ENCODE peak calls at places on chromosomes 5 and 9, in seven cellular contexts. A, X, V, K, N, W and H are unnamed samples.

GRCh38 chr9:135504262-135505229 is 4.1 kb downstream of the MRPS2 start:
- DNase-seq in A (peak; percentile 42), X (peak; percentile 52), V (peak; percentile 76), K (peak; percentile 66), N (no peak), W (peak; percentile 45), H (no peak)

GRCh38 chr9:75866273-75866871 is 24.1 kb upstream of the PCSK5 start:
- DNase-seq in A (peak; percentile 62), X (no peak), V (no peak), K (no peak), N (no peak), W (peak; percentile 63), H (no peak)

GRCh38 chr9:95584176-95584575 is 67.4 kb upstream of the PTCH1 start:
- DNase-seq in A (no peak), X (no peak), V (no peak), K (no peak), N (no peak), W (no peak), H (no peak)

GRCh38 chr9:115466784-115467183 is 348.8 kb upstream of the TNC start:
- DNase-seq in A (no peak), X (no peak), V (no peak), K (no peak), N (no peak), W (no peak), H (no peak)

GRCh38 chr9:87327567-87328125 is 170.0 kb upstream of the DAPK1 start:
- DNase-seq in A (peak; percentile 23), X (no peak), V (no peak), K (no peak), N (peak; percentile 40), W (no peak), H (peak; percentile 20)

GRCh38 chr9:131623655-131624330 is 78.5 kb downstream of the PRRT1B start:
- DNase-seq in A (no peak), X (no peak), V (no peak), K (no peak), N (no peak), W (no peak), H (no peak)

GRCh38 chr5:1199649-1200494 is 1.5 kb upstream of the SLC6A19 start:
- DNase-seq in A (no peak), X (no peak), V (no peak), K (peak; percentile 54), N (no peak), W (peak; percentile 38), H (no peak)

GRCh38 chr5:59709346-59709821 is 184.1 kb downstream of the PDE4D start:
- DNase-seq in A (no peak), X (no peak), V (no peak), K (no peak), N (no peak), W (no peak), H (no peak)

GRCh38 chr5:997001-997474 is 11.6 kb upstream of the NKD2 start:
- DNase-seq in A (no peak), X (peak; percentile 24), V (peak; percentile 58), K (peak; percentile 47), N (no peak), W (no peak), H (no peak)

GRCh38 chr5:2660305-2660704 is 91.2 kb downstream of the IRX2 start:
- DNase-seq in A (no peak), X (no peak), V (no peak), K (no peak), N (no peak), W (no peak), H (no peak)

GRCh38 chr5:462051-462481 is 19.1 kb downstream of the EXOC3 start:
- DNase-seq in A (no peak), X (no peak), V (peak; percentile 46), K (peak; percentile 51), N (no peak), W (no peak), H (no peak)

GRCh38 chr5:88203977-88204735 is 64.5 kb downstream of the TMEM161B start:
- DNase-seq in A (no peak), X (no peak), V (no peak), K (no peak), N (no peak), W (peak; percentile 47), H (no peak)

GRCh38 chr9:126724226-126724625 is 80.6 kb upstream of the ZBTB43 start:
- DNase-seq in A (peak; percentile 11), X (no peak), V (no peak), K (no peak), N (no peak), W (no peak), H (no peak)

GRCh38 chr9:33924978-33925797 is 108.2 kb downstream of the UBE2R2 start:
- DNase-seq in A (peak; percentile 57), X (peak; percentile 51), V (no peak), K (no peak), N (no peak), W (peak; percentile 58), H (no peak)

GRCh38 chr9:15423328-15423985 is 781 bp downstream of the SNAPC3 start:
- DNase-seq in A (peak; percentile 27), X (no peak), V (no peak), K (no peak), N (no peak), W (no peak), H (no peak)

GRCh38 chr9:978117-978830 is 1.8 kb downstream of the DMRT3 start:
- DNase-seq in A (no peak), X (no peak), V (no peak), K (no peak), N (no peak), W (no peak), H (no peak)

GRCh38 chr9:976258-976804 is at the start of gene DMRT3:
- DNase-seq in A (no peak), X (no peak), V (no peak), K (no peak), N (no peak), W (peak; percentile 59), H (no peak)

GRCh38 chr9:975740-976257 is 656 bp upstream of the DMRT3 start:
- DNase-seq in A (no peak), X (no peak), V (no peak), K (no peak), N (no peak), W (no peak), H (no peak)

GRCh38 chr9:977361-978116 is 1.1 kb downstream of the DMRT3 start:
- DNase-seq in A (no peak), X (no peak), V (no peak), K (no peak), N (no peak), W (no peak), H (no peak)

DNA sequence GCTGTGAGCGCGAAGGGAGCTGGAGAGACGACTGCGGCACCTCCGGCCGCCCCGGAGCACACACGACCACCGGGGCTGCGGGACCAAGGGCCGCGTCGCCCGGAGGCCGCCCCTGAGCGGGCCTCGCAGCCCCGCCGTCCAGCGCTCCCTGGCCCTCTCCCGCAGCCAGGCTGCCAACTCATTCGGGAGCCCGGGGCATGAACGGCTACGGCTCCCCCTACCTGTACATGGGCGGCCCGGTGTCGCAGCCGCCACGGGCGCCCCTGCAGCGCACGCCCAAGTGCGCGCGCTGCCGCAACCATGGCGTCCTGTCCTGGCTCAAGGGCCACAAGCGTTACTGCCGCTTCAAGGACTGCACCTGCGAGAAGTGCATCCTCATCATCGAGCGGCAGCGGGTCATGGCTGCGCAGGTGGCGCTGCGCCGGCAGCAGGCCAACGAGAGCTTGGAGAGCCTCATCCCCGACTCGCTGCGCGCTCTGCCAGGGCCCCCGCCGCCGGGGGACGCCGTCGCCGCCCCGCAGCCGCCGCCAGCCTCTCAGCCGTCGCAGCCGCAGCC is 428 bp downstream of the DMRT3 start:
- DNase-seq in A (peak; percentile 11), X (no peak), V (no peak), K (no peak), N (no peak), W (no peak), H (no peak)
- H3K27ac ChIP-seq in A (no peak overlapping the region), X (no peak overlapping the region), V (no peak overlapping the region), K (no peak overlapping the region), N (no peak overlapping the region), W (no peak overlapping the region), H (no peak overlapping the region)

DNA sequence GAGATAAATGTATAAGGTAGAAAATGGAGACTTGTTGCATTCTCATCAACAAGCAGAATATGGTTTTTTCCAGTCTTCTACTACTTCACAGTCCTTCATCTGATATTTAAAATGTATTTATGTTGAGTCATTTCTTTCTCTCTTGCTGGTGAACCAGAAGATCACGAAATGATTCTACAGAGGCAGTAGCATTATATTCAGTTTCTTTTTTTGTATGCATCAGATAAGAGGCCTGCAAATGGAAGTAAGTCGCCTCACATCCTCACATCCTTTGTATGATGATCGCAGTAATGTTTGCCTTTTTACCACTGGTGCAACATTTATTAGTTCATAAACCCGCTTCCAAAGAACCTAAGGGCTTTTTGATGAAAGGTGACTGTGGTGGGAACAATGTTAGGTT is 22.1 kb upstream of the IL13 start:
- DNase-seq in A (no peak), X (no peak), V (no peak), K (no peak), N (no peak), W (no peak), H (no peak)
- H3K27ac ChIP-seq in A (no peak overlapping the region), X (no peak overlapping the region), V (no peak overlapping the region), K (no peak overlapping the region), N (no peak overlapping the region), W (no peak overlapping the region), H (no peak overlapping the region)

GRCh38 chr9:71678999-71679398 is 89.3 kb downstream of the CEMIP2 start:
- DNase-seq in A (no peak), X (no peak), V (no peak), K (no peak), N (peak; percentile 45), W (no peak), H (no peak)
- H3K27ac ChIP-seq in A (no peak overlapping the region), X (no peak overlapping the region), V (peak overlapping the region; percentile 87), K (peak overlapping the region; percentile 92), N (peak overlapping the region; percentile 92), W (no peak overlapping the region), H (no peak overlapping the region)

GRCh38 chr5:81239613-81240012 is 6.5 kb downstream of the CKMT2 start:
- DNase-seq in A (no peak), X (no peak), V (no peak), K (no peak), N (no peak), W (no peak), H (no peak)
- H3K27ac ChIP-seq in A (no peak overlapping the region), X (no peak overlapping the region), V (no peak overlapping the region), K (no peak overlapping the region), N (no peak overlapping the region), W (no peak overlapping the region), H (no peak overlapping the region)

GRCh38 chr9:121354770-121355169 is 15.3 kb downstream of the STOM start:
- DNase-seq in A (no peak), X (no peak), V (no peak), K (no peak), N (no peak), W (no peak), H (no peak)

GRCh38 chr9:121357011-121357410 is 13.0 kb downstream of the STOM start:
- DNase-seq in A (no peak), X (no peak), V (no peak), K (no peak), N (no peak), W (no peak), H (no peak)

GRCh38 chr9:121353246-121353975 is 16.6 kb downstream of the STOM start:
- DNase-seq in A (no peak), X (no peak), V (no peak), K (no peak), N (no peak), W (no peak), H (no peak)

GRCh38 chr9:121350993-121351561 is 19.0 kb downstream of the STOM start:
- DNase-seq in A (peak; percentile 72), X (peak; percentile 52), V (no peak), K (no peak), N (peak; percentile 72), W (no peak), H (peak; percentile 55)

GRCh38 chr9:121354141-121354540 is 15.9 kb downstream of the STOM start:
- DNase-seq in A (no peak), X (no peak), V (no peak), K (no peak), N (no peak), W (no peak), H (no peak)
- H3K27ac ChIP-seq in A (no peak overlapping the region), X (peak overlapping the region; percentile 62), V (peak overlapping the region; percentile 51), K (no peak overlapping the region), N (no peak overlapping the region), W (no peak overlapping the region), H (no peak overlapping the region)